ENCODE peak calls at places on chromosomes 3 and 15, in five cellular contexts. V is RPMI7951; L is hepatic stellate cell; N is activated CD4-positive, CD25-positive, alpha-beta regulatory T cell; Z is stomach. W is an unnamed sample.

GRCh38 chr3:24704496-24704895 is 209.8 kb upstream of the THRB start:
- DNase-seq in V (peak), N (no peak), L (no peak), Z (no peak), W (no peak)

GRCh38 chr3:52531636-52532516 is 1.8 kb downstream of the NT5DC2 start:
- DNase-seq in Z (peak), L (peak), V (no peak), N (no peak), W (no peak)

GRCh38 chr3:59286791-59287531 is 237.1 kb upstream of the CFAP20DC start:
- DNase-seq in V (peak), Z (peak), L (peak), N (no peak), W (no peak)

GRCh38 chr3:12681586-12682371 is 17.9 kb upstream of the RAF1 start:
- DNase-seq in N (no peak), Z (no peak), L (peak), V (peak), W (no peak)

GRCh38 chr15:77841376-77841775 is 208.7 kb upstream of the LINGO1 start:
- DNase-seq in Z (no peak), V (no peak), L (no peak), N (no peak), W (no peak)

GRCh38 chr3:38119248-38119544 is 17.7 kb downstream of the ACAA1 start:
- DNase-seq in N (no peak), L (no peak), Z (no peak), V (no peak), W (no peak)

GRCh38 chr3:132222868-132223538 is 94.2 kb upstream of the ACP3 start:
- DNase-seq in Z (no peak), N (no peak), L (no peak), V (peak), W (no peak)

GRCh38 chr3:156150434-156151066 is 30.2 kb downstream of the KCNAB1 start:
- DNase-seq in Z (peak), V (peak), L (peak), N (no peak), W (no peak)

GRCh38 chr15:26050979-26051378 is 187.9 kb upstream of the ATP10A start:
- DNase-seq in N (no peak), Z (no peak), V (no peak), L (no peak), W (no peak)

GRCh38 chr3:83002869-83003445 is 1241.5 kb upstream of the GBE1 start:
- DNase-seq in N (no peak), Z (no peak), L (no peak), V (no peak), W (no peak)

GRCh38 chr3:56975562-56975961 is 84.9 kb upstream of the SPATA12 start:
- DNase-seq in L (no peak), V (no peak), N (no peak), Z (no peak), W (no peak)

GRCh38 chr3:184585545-184585944 is 24.0 kb downstream of the EPHB3 start:
- DNase-seq in N (no peak), L (no peak), V (no peak), Z (no peak), W (no peak)

GRCh38 chr15:29682361-29682760 is 139.9 kb downstream of the TJP1 start:
- DNase-seq in V (no peak), Z (no peak), L (no peak), N (no peak), W (no peak)

GRCh38 chr3:46068526-46068925 is 41.2 kb upstream of the XCR1 start:
- DNase-seq in L (no peak), V (no peak), Z (no peak), N (no peak), W (no peak)

GRCh38 chr15:67013696-67014095 is 51.7 kb upstream of the SMAD3 start:
- DNase-seq in Z (no peak), N (no peak), L (no peak), V (peak), W (peak)

GRCh38 chr15:88376574-88377174 is 90.5 kb downstream of the MRPL46 start:
- DNase-seq in N (no peak), V (no peak), Z (no peak), L (peak), W (no peak)

GRCh38 chr15:49273734-49274318 is 103.8 kb downstream of the GALK2 start:
- DNase-seq in L (no peak), V (peak), N (no peak), Z (no peak), W (no peak)

GRCh38 chr15:67501177-67501835 is 19.6 kb upstream of the C15orf61 start:
- DNase-seq in L (peak), Z (no peak), N (no peak), V (peak), W (no peak)

GRCh38 chr3:169923189-169923588 is 11.8 kb downstream of the SAMD7 start:
- DNase-seq in N (no peak), L (no peak), V (peak), Z (peak), W (peak)

GRCh38 chr3:139295040-139295439 is 48.8 kb upstream of the MRPS22 start:
- DNase-seq in V (peak), L (no peak), Z (no peak), N (no peak), W (peak)

GRCh38 chr3:249587-250262 is 53.2 kb downstream of the CHL1 start:
- DNase-seq in L (no peak), N (no peak), Z (no peak), V (no peak), W (no peak)

GRCh38 chr15:40906947-40907802 is 12.9 kb downstream of the VPS18 start:
- DNase-seq in L (no peak), Z (peak), V (peak), N (peak), W (peak)